ENCODE peak calls at places on chromosomes 5 and 9, in seven cellular contexts. D, F, M, S, U, O and K are unnamed samples.

GRCh38 chr9:4714266-4715016 is 26.6 kb downstream of the AK3 start:
- DNase-seq in D (no peak), M (no peak), S (peak; percentile 5), F (no peak), U (no peak), O (no peak), K (no peak)

GRCh38 chr5:115500225-115500624 is 44.4 kb downstream of the FEM1C start:
- DNase-seq in F (no peak), D (no peak), O (no peak), M (no peak), S (no peak), U (no peak), K (no peak)

GRCh38 chr5:149993471-149993870 is 7.0 kb downstream of the TIGD6 start:
- DNase-seq in U (no peak), D (no peak), S (no peak), F (no peak), O (no peak), M (no peak), K (no peak)

GRCh38 chr5:135880278-135880677 is 15.4 kb downstream of the IL9 start:
- DNase-seq in F (peak; percentile 47), M (no peak), O (no peak), D (no peak), U (peak; percentile 29), S (peak; percentile 19), K (no peak)

GRCh38 chr9:127308559-127309429 is 44.2 kb downstream of the GARNL3 start:
- DNase-seq in U (no peak), F (no peak), D (no peak), O (no peak), M (no peak), S (peak; percentile 45), K (no peak)

GRCh38 chr5:88551724-88552345 is 283.2 kb upstream of the TMEM161B start:
- DNase-seq in U (no peak), F (no peak), S (no peak), D (no peak), M (no peak), O (peak; percentile 1), K (no peak)

GRCh38 chr9:4301302-4301701 is 1.4 kb upstream of the GLIS3 start:
- DNase-seq in U (no peak), O (no peak), F (peak; percentile 66), S (peak; percentile 48), M (no peak), D (no peak), K (no peak)

GRCh38 chr5:16759147-16759800 is 142.5 kb upstream of the RETREG1 start:
- DNase-seq in U (no peak), D (peak; percentile 6), F (no peak), S (no peak), O (no peak), M (no peak), K (no peak)

GRCh38 chr9:21764736-21765245 is 37.6 kb upstream of the MTAP start:
- DNase-seq in D (no peak), F (peak; percentile 19), S (peak; percentile 8), O (no peak), M (no peak), U (no peak), K (no peak)

GRCh38 chr5:39216621-39217020 is 2.7 kb downstream of the FYB1 start:
- DNase-seq in D (no peak), U (no peak), F (no peak), M (no peak), S (no peak), O (no peak), K (no peak)

GRCh38 chr9:97740848-97741821 is 44.0 kb upstream of the XPA start:
- DNase-seq in S (peak; percentile 74), M (peak; percentile 42), D (peak; percentile 7), O (no peak), F (peak; percentile 83), U (peak; percentile 28), K (peak; percentile 2)

GRCh38 chr5:73735032-73735734 is 109.2 kb downstream of the ARHGEF28 start:
- DNase-seq in M (peak; percentile 27), S (no peak), O (no peak), U (no peak), F (no peak), D (no peak), K (no peak)

GRCh38 chr5:10229306-10230048 is 20.2 kb downstream of the ATPSCKMT start:
- DNase-seq in F (peak; percentile 89), S (peak; percentile 57), M (peak; percentile 92), O (no peak), D (no peak), U (no peak), K (no peak)

GRCh38 chr9:126049896-126050604 is 276.6 kb upstream of the MVB12B start:
- DNase-seq in D (no peak), O (no peak), M (no peak), S (no peak), F (no peak), U (no peak), K (no peak)

GRCh38 chr5:91101777-91102379 is 281.2 kb downstream of the ARRDC3 start:
- DNase-seq in S (peak; percentile 88), U (peak; percentile 77), M (peak; percentile 76), D (peak; percentile 37), F (peak; percentile 86), O (peak; percentile 17), K (peak; percentile 22)

GRCh38 chr5:127163750-127164149 is 90.4 kb upstream of the C5orf63 start:
- DNase-seq in O (no peak), F (no peak), S (no peak), M (no peak), D (no peak), U (no peak), K (no peak)

GRCh38 chr5:178240772-178241171 is 8.2 kb upstream of the PHYKPL start:
- DNase-seq in D (no peak), U (no peak), F (no peak), O (no peak), M (no peak), S (no peak), K (no peak)

GRCh38 chr5:150527808-150528207 is 19.9 kb downstream of the NDST1 start:
- DNase-seq in S (no peak), O (no peak), F (no peak), M (no peak), D (no peak), U (no peak), K (no peak)

GRCh38 chr5:138953370-138954256 is 78.5 kb upstream of the LRRTM2 start:
- DNase-seq in D (no peak), M (peak; percentile 52), O (peak; percentile 59), F (no peak), U (no peak), S (peak; percentile 90), K (no peak)

GRCh38 chr5:58071566-58071965 is 388.3 kb downstream of the PLK2 start:
- DNase-seq in S (no peak), O (no peak), F (no peak), D (no peak), U (no peak), M (no peak), K (no peak)

GRCh38 chr9:13279284-13280162 is at the start of gene MPDZ:
- DNase-seq in F (peak; percentile 70), U (peak; percentile 65), M (peak; percentile 77), D (no peak), S (peak; percentile 92), O (peak; percentile 79), K (no peak)